ENCODE peak calls at places on chromosome 6, in nine cellular contexts. Q, V, F, N, J, C, Z, G and Y are unnamed samples.

GRCh38 chr6:33428219-33428890 is 8.5 kb downstream of the SYNGAP1 start:
- DNase-seq in F (peak; percentile 77), V (no peak), Z (peak; percentile 59), G (no peak), Q (no peak), N (peak; percentile 46), J (peak; percentile 38), C (no peak), Y (no peak)

GRCh38 chr6:149082320-149082719 is 235.2 kb upstream of the TAB2 start:
- DNase-seq in V (peak; percentile 86), J (peak; percentile 88), C (peak; percentile 80), Z (peak; percentile 76), N (peak; percentile 88), Q (peak; percentile 81), F (peak; percentile 62), G (peak; percentile 86), Y (peak; percentile 89)

GRCh38 chr6:167750956-167751358 is 75.8 kb upstream of the AFDN start:
- DNase-seq in C (no peak), J (peak; percentile 74), N (no peak), F (peak; percentile 74), Q (peak; percentile 91), G (peak; percentile 60), Z (peak; percentile 64), V (no peak), Y (no peak)

GRCh38 chr6:134454794-134455193 is 136.9 kb upstream of the SGK1 start:
- DNase-seq in N (no peak), J (no peak), G (no peak), Q (no peak), V (no peak), Z (no peak), F (no peak), C (no peak), Y (no peak)

GRCh38 chr6:21523652-21524051 is 69.9 kb upstream of the SOX4 start:
- DNase-seq in N (no peak), Z (no peak), F (no peak), V (no peak), Q (no peak), J (no peak), C (no peak), G (no peak), Y (no peak)

GRCh38 chr6:16758163-16758975 is 2.9 kb downstream of the ATXN1 start:
- DNase-seq in N (peak; percentile 72), F (no peak), C (no peak), G (no peak), V (peak; percentile 21), Q (no peak), J (no peak), Z (no peak), Y (no peak)

GRCh38 chr6:16764188-16764950 is 3.1 kb upstream of the ATXN1 start:
- DNase-seq in G (no peak), Z (no peak), Q (no peak), C (no peak), F (no peak), V (no peak), N (peak; percentile 80), J (no peak), Y (no peak)

GRCh38 chr6:31057426-31058003 is 47.2 kb downstream of the MUC22 start:
- DNase-seq in Q (no peak), V (no peak), J (no peak), G (no peak), C (peak; percentile 85), Z (no peak), F (no peak), N (peak; percentile 54), Y (no peak)

GRCh38 chr6:149271348-149272340 is 45.9 kb upstream of the TAB2 start:
- DNase-seq in G (no peak), Q (no peak), Z (no peak), J (no peak), V (peak; percentile 60), N (no peak), F (no peak), C (no peak), Y (no peak)

GRCh38 chr6:308768-309167 is 16.5 kb downstream of the DUSP22 start:
- DNase-seq in V (no peak), J (no peak), C (no peak), Z (no peak), F (no peak), N (no peak), Q (no peak), G (no peak), Y (no peak)

GRCh38 chr6:308307-308706 is 16.0 kb downstream of the DUSP22 start:
- DNase-seq in Q (no peak), N (no peak), C (no peak), J (no peak), Z (no peak), G (no peak), V (no peak), F (no peak), Y (no peak)

GRCh38 chr6:311679-312220 is 19.5 kb downstream of the DUSP22 start:
- DNase-seq in Z (no peak), F (no peak), V (no peak), J (peak; percentile 76), G (no peak), Q (no peak), C (no peak), N (no peak), Y (no peak)

GRCh38 chr6:310671-311070 is 18.4 kb downstream of the DUSP22 start:
- DNase-seq in V (no peak), F (no peak), J (no peak), C (no peak), N (no peak), G (no peak), Q (no peak), Z (no peak), Y (no peak)

DNA sequence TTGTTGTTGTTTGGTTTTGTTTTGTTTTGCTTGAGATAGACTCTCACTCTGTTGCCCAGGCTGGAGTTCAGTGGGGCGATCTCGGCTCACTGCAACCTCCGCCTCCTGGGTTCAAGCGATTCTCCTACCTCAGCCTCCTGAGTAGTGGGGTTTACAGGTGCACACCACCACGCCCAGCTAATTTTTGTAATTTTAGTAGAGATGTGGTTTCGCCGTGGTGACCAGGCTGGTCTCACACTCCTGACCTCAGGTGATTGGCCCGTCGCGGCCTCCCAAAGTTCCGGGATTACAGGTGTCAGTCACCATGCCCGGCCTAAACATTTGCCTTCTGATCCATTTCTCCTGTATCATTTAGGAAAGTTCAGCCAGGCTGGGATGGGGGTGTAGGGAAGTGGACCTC is 17.7 kb downstream of the DUSP22 start:
- DNase-seq in G (no peak), Z (no peak), N (no peak), F (no peak), C (no peak), Q (no peak), J (no peak), V (no peak), Y (no peak)
- H3K4me1 ChIP-seq in G (no peaks in the 10 kb centered on the region), Z (peaks cover 7% of the 10 kb centered on the region), N (no peaks in the 10 kb centered on the region), F (no peaks in the 10 kb centered on the region), C (no peaks in the 10 kb centered on the region), Q (peaks cover 12% of the 10 kb centered on the region), J (peaks cover 33% of the 10 kb centered on the region), V (peaks cover 13% of the 10 kb centered on the region), Y (peaks cover 40% of the 10 kb centered on the region)

GRCh38 chr6:8432614-8433013 is 2.7 kb downstream of the SLC35B3 start:
- DNase-seq in Z (no peak), J (no peak), G (no peak), Q (no peak), N (peak; percentile 31), V (no peak), F (no peak), C (no peak), Y (no peak)
- H3K4me3 ChIP-seq in Z (no peak overlapping the region), J (no peak overlapping the region), G (no peak overlapping the region), Q (no peak overlapping the region), N (peak overlapping the region; percentile 98), V (no peak overlapping the region), F (no peak overlapping the region), C (no peak overlapping the region), Y (no peak overlapping the region)

DNA sequence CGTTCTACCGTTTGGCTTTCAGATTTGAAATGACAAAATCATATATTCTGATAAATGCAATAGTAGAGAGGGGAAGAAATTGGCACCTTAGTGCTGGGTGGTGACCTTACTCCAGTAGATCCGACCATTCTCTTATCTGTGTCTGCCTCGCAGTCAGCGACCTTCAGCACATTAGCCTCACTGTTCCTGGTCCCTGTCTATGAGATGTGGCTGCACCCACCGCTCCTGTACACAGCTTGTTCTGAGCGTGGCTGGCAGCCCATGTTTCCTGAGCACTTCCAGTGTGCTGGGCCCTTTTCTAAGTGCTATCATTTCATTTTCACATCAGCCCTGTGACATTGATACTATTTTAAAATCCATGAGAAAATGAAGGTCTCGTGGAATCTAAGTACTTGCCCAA is 138.1 kb downstream of the TMEM242 start:
- DNase-seq in J (no peak), G (no peak), N (no peak), V (no peak), Q (no peak), Z (peak; percentile 52), C (no peak), F (no peak), Y (no peak)
- H3K4me1 ChIP-seq in J (peaks cover 31% of the 10 kb centered on the region), G (no peaks in the 10 kb centered on the region), N (no peaks in the 10 kb centered on the region), V (no peaks in the 10 kb centered on the region), Q (no peaks in the 10 kb centered on the region), Z (peaks cover 9% of the 10 kb centered on the region), C (no peaks in the 10 kb centered on the region), F (peaks cover 17% of the 10 kb centered on the region), Y (no peaks in the 10 kb centered on the region)

GRCh38 chr6:36306365-36306764 is 30.3 kb downstream of the BNIP5 start:
- DNase-seq in F (no peak), Q (no peak), V (no peak), N (no peak), G (no peak), J (no peak), C (no peak), Z (no peak), Y (no peak)

GRCh38 chr6:36302227-36302976 is 32.5 kb downstream of the PNPLA1 start:
- DNase-seq in J (peak; percentile 89), V (peak; percentile 97), N (peak; percentile 92), F (no peak), Q (peak; percentile 91), C (peak; percentile 92), G (peak; percentile 83), Z (peak; percentile 87), Y (peak; percentile 91)

GRCh38 chr6:36308514-36308913 is 28.2 kb downstream of the BNIP5 start:
- DNase-seq in J (no peak), Z (no peak), N (no peak), G (no peak), Q (no peak), V (no peak), C (no peak), F (no peak), Y (no peak)

GRCh38 chr6:36309212-36309611 is 27.5 kb downstream of the BNIP5 start:
- DNase-seq in Q (no peak), G (no peak), F (no peak), C (no peak), V (no peak), J (no peak), N (no peak), Z (no peak), Y (no peak)

GRCh38 chr6:36305885-36306284 is 30.8 kb downstream of the BNIP5 start:
- DNase-seq in N (no peak), Z (no peak), V (no peak), J (no peak), F (no peak), Q (no peak), C (no peak), G (no peak), Y (no peak)
- H3K4me3 ChIP-seq in N (no peak overlapping the region), Z (no peak overlapping the region), V (no peak overlapping the region), J (no peak overlapping the region), F (no peak overlapping the region), Q (no peak overlapping the region), C (no peak overlapping the region), G (no peak overlapping the region), Y (no peak overlapping the region)

GRCh38 chr6:35041086-35041855 is 99.9 kb downstream of the TCP11 start:
- DNase-seq in C (no peak), Z (no peak), J (no peak), F (no peak), V (no peak), N (no peak), G (no peak), Q (no peak), Y (no peak)
- H3K4me1 ChIP-seq in C (peaks cover 35% of the 10 kb centered on the region), Z (peaks cover 57% of the 10 kb centered on the region), J (peaks cover 80% of the 10 kb centered on the region), F (peaks cover 35% of the 10 kb centered on the region), V (no peaks in the 10 kb centered on the region), N (peaks cover 57% of the 10 kb centered on the region), G (peaks cover 6% of the 10 kb centered on the region), Q (peaks cover 26% of the 10 kb centered on the region), Y (no peaks in the 10 kb centered on the region)